ENCODE peak calls at places on chromosome X, in nine cellular contexts. R is mucosa of descending colon; L is GM18507; K is WERI-Rb-1; C is ELR; D is IMR-90; B is activated CD4-positive, alpha-beta T cell treated with anti-CD3 and anti-CD28 coated beads, Interleukin-2, amount 50 U/mL, for 1 hour; U is cardiac fibroblast; S is SW 1271. P is an unnamed sample.

GRCh38 chrX:45083314-45083713 is 117.4 kb downstream of the DIPK2B start:
- DNase-seq in L (no peak), U (no peak), K (no peak), R (no peak), B (no peak), S (no peak), C (no peak), D (no peak), P (no peak)

GRCh38 chrX:47610506-47610905 is 9.2 kb downstream of the SYN1 start:
- DNase-seq in S (no peak), C (no peak), R (no peak), U (peak), B (no peak), L (no peak), K (no peak), D (no peak), P (no peak)

GRCh38 chrX:96715412-96715940 is 30.8 kb downstream of the DIAPH2 start:
- DNase-seq in S (no peak), R (no peak), U (peak), D (peak), K (no peak), L (no peak), C (peak), B (no peak), P (no peak)

GRCh38 chrX:154018518-154019060 is 1.1 kb downstream of the IRAK1 start:
- DNase-seq in D (no peak), L (no peak), U (no peak), K (no peak), R (no peak), C (no peak), B (no peak), S (no peak), P (no peak)

GRCh38 chrX:148914783-148915182 is 414.4 kb downstream of the AFF2 start:
- DNase-seq in C (no peak), L (peak), R (no peak), D (no peak), S (no peak), U (no peak), B (no peak), K (no peak), P (no peak)

GRCh38 chrX:68758671-68759070 is 70.2 kb upstream of the EFNB1 start:
- DNase-seq in L (no peak), K (no peak), R (no peak), C (no peak), U (no peak), B (no peak), S (no peak), D (no peak), P (no peak)

GRCh38 chrX:48914593-48915493 is 3.4 kb upstream of the SLC35A2 start:
- DNase-seq in C (no peak), L (no peak), U (no peak), D (no peak), S (no peak), R (peak), B (no peak), K (no peak), P (no peak)

GRCh38 chrX:130714135-130714534 is 188.9 kb downstream of the ENOX2 start:
- DNase-seq in D (no peak), B (no peak), K (no peak), C (no peak), U (no peak), S (no peak), L (no peak), R (no peak), P (no peak)

GRCh38 chrX:43349363-43349762 is 306.7 kb upstream of the MAOA start:
- DNase-seq in D (peak), L (no peak), K (peak), C (peak), B (peak), U (peak), R (no peak), S (no peak), P (peak)

GRCh38 chrX:45134303-45134702 is 66.4 kb downstream of the DIPK2B start:
- DNase-seq in R (no peak), D (no peak), B (no peak), U (peak), K (no peak), C (no peak), L (no peak), S (no peak), P (no peak)